ENCODE peak calls at places on chromosomes 4 and X, in five cellular contexts. A is bronchial epithelial cell; I is cardiac fibroblast; Y is A549; M is CD4-positive, alpha-beta T cell. T is an unnamed sample.

GRCh38 chr4:107183155-107183774 is 147.2 kb upstream of the DKK2 start:
- DNase-seq in A (peak), I (peak), Y (peak), M (no peak), T (peak)

GRCh38 chr4:119725011-119725410 is 96.4 kb upstream of the PDE5A start:
- DNase-seq in A (no peak), I (no peak), Y (no peak), M (no peak), T (no peak)

GRCh38 chrX:19535481-19535880 is 20.2 kb upstream of the MAP3K15 start:
- DNase-seq in A (peak), I (peak), Y (peak), M (no peak), T (no peak)

GRCh38 chr4:169615467-169616106 is 3.2 kb upstream of the NEK1 start:
- DNase-seq in A (peak), I (peak), Y (no peak), M (no peak), T (no peak)

GRCh38 chr4:106978046-106978774 is 57.9 kb downstream of the DKK2 start:
- DNase-seq in A (no peak), I (no peak), Y (no peak), M (no peak), T (no peak)

GRCh38 chrX:153670748-153671588 is 2.6 kb downstream of the PNCK start:
- DNase-seq in A (no peak), I (no peak), Y (no peak), M (no peak), T (no peak)

GRCh38 chrX:23644744-23645143 is 22.5 kb upstream of the PRDX4 start:
- DNase-seq in A (no peak), I (no peak), Y (no peak), M (no peak), T (no peak)

GRCh38 chrX:19793471-19793870 is 93.9 kb downstream of the SH3KBP1 start:
- DNase-seq in A (peak), I (no peak), Y (no peak), M (no peak), T (no peak)

GRCh38 chr4:140829825-140830224 is 73.6 kb upstream of the TBC1D9 start:
- DNase-seq in A (no peak), I (no peak), Y (no peak), M (no peak), T (peak)

GRCh38 chr4:142812091-142812490 is 34.0 kb downstream of the INPP4B start:
- DNase-seq in A (no peak), I (no peak), Y (no peak), M (no peak), T (no peak)

GRCh38 chr4:41358626-41359025 is 101.9 kb downstream of the UCHL1 start:
- DNase-seq in A (peak), I (no peak), Y (no peak), M (no peak), T (no peak)

GRCh38 chrX:39903343-39903742 is 194.4 kb downstream of the BCOR start:
- DNase-seq in A (peak), I (peak), Y (no peak), M (no peak), T (no peak)

GRCh38 chrX:132834741-132835140 is 123.7 kb downstream of the HS6ST2 start:
- DNase-seq in A (no peak), I (no peak), Y (no peak), M (no peak), T (no peak)

GRCh38 chr4:185421366-185422124 is 4.2 kb downstream of the UFSP2 start:
- DNase-seq in A (no peak), I (peak), Y (no peak), M (no peak), T (no peak)

GRCh38 chr4:8202526-8203375 is 3.7 kb downstream of the SH3TC1 start:
- DNase-seq in A (no peak), I (no peak), Y (no peak), M (no peak), T (no peak)

GRCh38 chr4:189084671-189085070 is 856.0 kb upstream of the FRG1 start:
- DNase-seq in A (no peak), I (peak), Y (no peak), M (no peak), T (no peak)
- TF ChIP-seq CTCF in A (no peak), I (no peak), Y (no peak), M (no peak), T (no peak)

DNA sequence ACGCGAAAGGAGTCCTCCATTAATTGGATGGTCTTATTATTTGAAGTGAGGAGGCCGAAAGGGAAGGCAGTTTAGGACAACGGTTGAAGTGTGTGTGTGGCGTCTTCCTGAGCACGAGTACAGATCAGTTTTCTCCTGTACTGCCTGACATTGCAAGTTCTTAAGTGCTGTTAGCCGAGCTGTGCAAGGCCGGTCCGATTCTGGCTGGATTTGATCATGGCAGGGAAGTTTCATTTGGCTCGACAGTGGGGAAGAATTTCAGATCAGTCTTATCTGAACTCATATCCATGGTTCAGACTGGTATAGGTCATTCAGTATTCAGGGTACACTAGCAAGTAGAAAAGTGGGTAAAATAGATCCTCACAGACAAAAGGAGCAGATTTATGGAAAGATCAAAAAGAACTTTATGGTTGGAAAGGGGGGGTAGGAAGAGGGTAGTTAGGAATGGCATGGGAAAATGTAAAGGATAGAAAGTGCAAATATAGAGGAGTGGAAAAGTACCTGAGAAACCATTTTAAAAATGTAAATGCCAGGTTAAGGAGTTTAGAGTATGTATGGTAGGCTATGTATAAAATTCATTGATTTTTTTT is 689 bp downstream of the THAP9 start:
- DNase-seq in A (peak), I (no peak), Y (no peak), M (no peak), T (no peak)
- TF ChIP-seq CTCF in A (no peak), I (no peak), Y (no peak), M (no peak), T (no peak)

DNA sequence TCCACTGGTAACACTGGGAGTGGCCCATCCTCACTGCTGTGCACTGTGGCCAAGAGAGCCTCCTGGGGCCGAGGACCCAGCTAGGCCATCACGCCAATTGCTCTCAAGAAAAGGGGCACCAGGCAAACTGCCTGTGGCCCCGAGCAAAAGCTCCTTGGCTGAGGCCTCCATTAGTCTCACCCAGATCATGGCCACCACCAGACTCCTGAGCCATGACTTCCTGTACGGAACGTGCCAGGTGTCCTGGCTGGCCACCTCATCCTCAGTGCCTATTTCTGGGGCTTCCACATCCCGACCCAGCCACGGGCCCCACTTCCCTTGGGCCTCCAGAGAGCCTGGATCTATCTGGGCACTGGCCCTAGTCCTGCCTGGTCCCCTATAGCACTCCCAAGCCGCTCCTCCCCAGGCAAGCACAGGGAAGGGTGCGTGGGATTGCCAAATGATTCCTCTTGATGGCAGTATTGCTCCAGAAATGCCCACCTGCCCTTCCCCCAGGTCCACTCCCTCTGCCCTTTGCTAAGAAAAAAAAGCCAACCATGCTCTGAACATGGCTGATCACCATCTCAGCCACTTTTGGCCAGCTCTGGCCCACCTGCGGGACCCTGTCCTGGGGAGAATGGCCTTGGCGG is 212.6 kb upstream of the AGTR2 start:
- DNase-seq in A (no peak), I (no peak), Y (no peak), M (no peak), T (no peak)
- TF ChIP-seq CTCF in A (no peak), I (no peak), Y (no peak), M (no peak), T (no peak)

GRCh38 chr4:75080888-75081287 is 148.0 kb downstream of the PARM1 start:
- DNase-seq in A (no peak), I (no peak), Y (no peak), M (no peak), T (no peak)
- TF ChIP-seq CTCF in A (no peak), I (no peak), Y (no peak), M (no peak), T (no peak)

GRCh38 chr4:91729851-91730250 is 573.9 kb upstream of the GRID2 start:
- DNase-seq in A (no peak), I (no peak), Y (no peak), M (no peak), T (no peak)

DNA sequence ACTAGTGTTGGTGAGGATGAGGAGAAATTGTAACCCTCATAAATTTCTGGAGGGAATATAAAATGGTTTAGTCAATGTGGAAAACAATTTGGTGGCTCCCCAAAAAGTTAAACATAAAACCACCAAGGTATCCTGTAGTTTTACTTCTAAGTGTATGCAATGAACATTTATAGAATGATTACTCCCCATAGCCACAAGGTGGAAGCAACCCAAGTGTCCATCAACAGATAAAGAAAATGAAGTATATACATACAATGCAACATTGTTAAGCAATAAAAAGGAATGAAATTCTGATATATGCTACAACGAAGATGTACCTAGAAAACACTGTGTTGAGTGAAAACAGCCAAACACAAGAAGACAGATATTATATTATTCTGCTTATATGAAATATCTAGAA is 569.1 kb upstream of the GRID2 start:
- DNase-seq in A (peak), I (no peak), Y (no peak), M (no peak), T (no peak)
- TF ChIP-seq CTCF in A (no peak), I (no peak), Y (no peak), M (no peak), T (no peak)

GRCh38 chr4:38275331-38275821 is 315.2 kb downstream of the PTTG2 start:
- DNase-seq in A (peak), I (no peak), Y (no peak), M (no peak), T (no peak)
- TF ChIP-seq CTCF in A (no peak), I (no peak), Y (no peak), M (no peak), T (no peak)

GRCh38 chr4:56668267-56668666 is 12.8 kb downstream of the HOPX start:
- DNase-seq in A (no peak), I (peak), Y (no peak), M (no peak), T (peak)
- TF ChIP-seq CTCF in A (peak), I (peak), Y (no peak), M (no peak), T (no peak)

GRCh38 chr4:115110191-115111166 is 2.9 kb downstream of the NDST4 start:
- DNase-seq in A (no peak), I (no peak), Y (no peak), M (no peak), T (no peak)

GRCh38 chr4:115108850-115109249 is 4.6 kb downstream of the NDST4 start:
- DNase-seq in A (no peak), I (no peak), Y (no peak), M (no peak), T (no peak)

DNA sequence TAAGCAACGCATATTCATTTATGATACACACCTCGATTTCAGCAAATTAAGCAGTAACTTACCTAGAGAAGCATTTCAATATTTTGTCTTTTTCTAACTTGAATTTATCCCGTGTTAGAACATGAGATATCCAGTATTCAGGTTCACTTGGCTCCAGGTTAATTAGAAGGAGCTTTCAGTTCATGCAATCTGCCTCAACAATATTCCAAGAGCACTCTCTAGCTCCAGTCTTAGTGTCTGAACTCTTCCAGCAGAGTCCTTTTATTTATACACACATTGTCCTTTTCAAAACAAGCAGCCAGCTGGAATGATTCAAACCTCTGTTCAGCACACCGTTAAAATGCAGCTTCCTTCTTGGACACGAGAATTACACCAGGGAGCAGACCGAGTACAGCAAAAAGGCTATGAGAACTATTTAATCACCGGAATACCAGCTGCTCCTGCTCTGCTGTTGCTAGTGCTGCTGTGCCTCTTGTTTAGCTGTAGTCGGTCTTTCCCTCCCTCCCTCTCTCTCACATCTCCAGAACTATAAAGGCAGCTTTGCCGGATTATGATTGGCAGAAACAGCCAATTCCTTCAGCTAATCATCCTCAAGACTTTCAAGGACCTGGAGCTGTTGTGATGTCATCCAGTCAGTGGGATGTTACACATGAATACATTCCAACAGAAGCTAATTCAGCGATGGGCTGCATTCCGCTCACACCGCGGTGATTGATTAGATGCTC is at the start of gene NDST4:
- DNase-seq in A (peak), I (no peak), Y (no peak), M (no peak), T (no peak)
- TF ChIP-seq CTCF in A (no peak), I (no peak), Y (no peak), M (no peak), T (no peak)

GRCh38 chrX:47182106-47182700 is 11.4 kb upstream of the UBA1 start:
- DNase-seq in A (no peak), I (no peak), Y (no peak), M (no peak), T (no peak)
- TF ChIP-seq CTCF in A (no peak), I (no peak), Y (no peak), M (no peak), T (no peak)

DNA sequence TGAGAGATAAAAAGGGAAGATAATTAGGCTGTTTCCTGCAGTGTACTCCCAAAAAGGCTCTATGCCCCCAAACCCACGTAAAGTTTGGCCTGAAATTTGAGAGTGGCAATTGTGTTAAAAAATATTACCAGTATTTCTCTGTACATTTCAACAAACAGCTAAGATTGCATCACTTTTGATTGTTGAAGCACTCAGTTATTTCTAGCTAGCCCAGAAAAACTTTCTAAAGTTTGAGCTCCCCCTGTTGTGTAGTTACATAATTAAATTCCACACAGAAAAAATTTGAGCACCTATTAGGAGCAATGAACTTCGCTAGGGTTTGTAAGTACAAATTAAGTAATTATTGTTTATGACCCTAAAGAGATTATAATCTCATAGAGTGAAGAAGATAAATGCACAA is 109.4 kb downstream of the DLG3 start:
- DNase-seq in A (peak), I (peak), Y (peak), M (no peak), T (no peak)
- TF ChIP-seq CTCF in A (peak), I (peak), Y (peak), M (no peak), T (no peak)